ENCODE peak calls at places on chromosomes 1 and 21, in four cellular contexts. H is WTC11, A is HepG2, M is GM12878. Y is an unnamed sample.

GRCh38 chr1:191142748-191143147 is 665.1 kb upstream of the BRINP3 start:
- DNase-seq in M (no peak), H (no peak), A (no peak), Y (no peak)

GRCh38 chr1:223702735-223703667 is 9.3 kb upstream of the CAPN2 start:
- DNase-seq in M (no peak), H (no peak), A (no peak), Y (no peak)

GRCh38 chr1:162033445-162033844 is 9.8 kb upstream of the OLFML2B start:
- DNase-seq in H (no peak), A (no peak), M (no peak), Y (no peak)

GRCh38 chr1:227885135-227885647 is 62.5 kb downstream of the WNT9A start:
- DNase-seq in M (no peak), H (no peak), A (no peak), Y (no peak)

GRCh38 chr1:73811798-73812197 is 386.2 kb downstream of the LRRIQ3 start:
- DNase-seq in A (no peak), M (no peak), H (no peak), Y (no peak)

GRCh38 chr1:181482521-181483083 is 715 bp upstream of the CACNA1E start:
- DNase-seq in H (peak; percentile 76), A (no peak), M (no peak), Y (peak; percentile 39)

GRCh38 chr21:42797522-42797921 is 81.8 kb downstream of the WDR4 start:
- DNase-seq in M (no peak), H (no peak), A (no peak), Y (no peak)

GRCh38 chr1:165364432-165365133 is 8.1 kb upstream of the LMX1A start:
- DNase-seq in A (no peak), M (no peak), H (no peak), Y (no peak)

GRCh38 chr1:107135466-107135865 is 5.4 kb upstream of the NTNG1 start:
- DNase-seq in A (peak; percentile 3), H (peak; percentile 68), M (no peak), Y (no peak)

GRCh38 chr1:31243451-31244286 is 4.0 kb upstream of the NKAIN1 start:
- DNase-seq in A (no peak), H (no peak), M (no peak), Y (no peak)

GRCh38 chr1:243917177-243917862 is 67.3 kb upstream of the AKT3 start:
- DNase-seq in H (peak; percentile 50), M (no peak), A (no peak), Y (no peak)

GRCh38 chr1:212946872-212947271 is 3.5 kb upstream of the VASH2 start:
- DNase-seq in H (no peak), A (no peak), M (no peak), Y (no peak)

GRCh38 chr1:8024329-8024728 is 1.8 kb downstream of the ERRFI1 start:
- DNase-seq in A (no peak), M (no peak), H (no peak), Y (no peak)

GRCh38 chr21:46182548-46183336 is 1.5 kb downstream of the SPATC1L start:
- DNase-seq in H (no peak), M (no peak), A (no peak), Y (peak; percentile 85)

GRCh38 chr1:2950926-2951305 is 70.4 kb upstream of the ACTRT2 start:
- DNase-seq in H (no peak), A (no peak), M (no peak), Y (no peak)

GRCh38 chr1:147723691-147724323 is 36.6 kb downstream of the GJA5 start:
- DNase-seq in H (peak; percentile 71), M (no peak), A (peak; percentile 51), Y (peak; percentile 41)

GRCh38 chr1:200292699-200293098 is 117.1 kb downstream of the ZNF281 start:
- DNase-seq in A (no peak), M (no peak), H (no peak), Y (no peak)

GRCh38 chr1:19044975-19045831 is 88.7 kb upstream of the IFFO2 start:
- DNase-seq in H (no peak), A (no peak), M (no peak), Y (no peak)

GRCh38 chr1:23951646-23952095 is 8.0 kb upstream of the PNRC2 start:
- DNase-seq in A (peak; percentile 86), H (no peak), M (no peak), Y (no peak)

GRCh38 chr1:41380195-41380594 is 19.0 kb downstream of the FOXO6 start:
- DNase-seq in A (no peak), H (no peak), M (no peak), Y (no peak)

GRCh38 chr1:225873281-225873850 is 8.8 kb downstream of the TMEM63A start:
- DNase-seq in H (no peak), M (no peak), A (no peak), Y (no peak)

GRCh38 chr1:225748479-225748878 is 29.1 kb upstream of the SRP9 start:
- DNase-seq in H (no peak), A (no peak), M (no peak), Y (no peak)

DNA sequence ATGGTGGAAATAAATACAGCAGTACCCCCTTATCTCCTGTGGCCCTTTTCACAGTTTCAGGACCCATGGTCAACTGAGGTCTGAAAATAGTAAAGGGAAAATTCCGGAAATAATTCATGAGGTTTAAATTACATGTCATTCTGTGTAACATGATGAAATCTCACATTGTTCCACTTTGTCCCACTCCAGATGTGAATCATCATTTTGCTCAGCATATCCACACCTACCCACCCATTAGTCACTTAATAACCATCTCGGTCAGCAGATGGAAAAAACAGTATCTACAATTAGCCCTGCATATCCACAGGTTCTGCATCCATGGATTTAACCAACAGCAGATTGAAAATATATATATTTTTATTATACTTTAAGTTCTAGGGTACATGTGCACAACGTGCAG is 86.9 kb upstream of the GORAB start:
- DNase-seq in H (no peak), M (no peak), A (no peak), Y (no peak)
- TF ChIP-seq NR2C2 in H (no peak), M (no peak), A (no peak), Y (no peak)

GRCh38 chr1:51699376-51699775 is 82.5 kb downstream of the OSBPL9 start:
- DNase-seq in M (no peak), H (no peak), A (no peak), Y (no peak)
- TF ChIP-seq ATF2 in M (no peak), H (no peak), A (no peak), Y (no peak)

GRCh38 chr1:84621553-84621952 is 47.3 kb upstream of the CTBS start:
- DNase-seq in M (no peak), A (no peak), H (no peak), Y (no peak)

GRCh38 chr1:84615785-84616184 is 41.5 kb upstream of the CTBS start:
- DNase-seq in A (no peak), H (no peak), M (no peak), Y (no peak)

GRCh38 chr1:84620720-84621313 is 46.6 kb upstream of the CTBS start:
- DNase-seq in M (peak; percentile 38), H (peak; percentile 87), A (peak; percentile 41), Y (peak; percentile 88)

GRCh38 chr1:84617349-84617748 is 43.1 kb upstream of the CTBS start:
- DNase-seq in M (no peak), A (no peak), H (no peak), Y (no peak)

GRCh38 chr1:84619383-84620093 is 45.3 kb upstream of the CTBS start:
- DNase-seq in H (no peak), A (peak; percentile 9), M (no peak), Y (no peak)
- TF ChIP-seq NR2C2 in H (no peak), A (no peak), M (no peak), Y (no peak)

GRCh38 chr1:93814059-93814794 is 64.8 kb downstream of the DNTTIP2 start:
- DNase-seq in A (peak; percentile 79), M (peak; percentile 40), H (peak; percentile 65), Y (peak; percentile 75)
- TF ChIP-seq ATF2 in A (peak; percentile 67), M (no peak), H (no peak), Y (no peak)

GRCh38 chr1:232891656-232892317 is 58.6 kb upstream of the NTPCR start:
- DNase-seq in A (no peak), H (no peak), M (no peak), Y (no peak)
- TF ChIP-seq NR2C2 in A (no peak), H (no peak), M (no peak), Y (no peak)

DNA sequence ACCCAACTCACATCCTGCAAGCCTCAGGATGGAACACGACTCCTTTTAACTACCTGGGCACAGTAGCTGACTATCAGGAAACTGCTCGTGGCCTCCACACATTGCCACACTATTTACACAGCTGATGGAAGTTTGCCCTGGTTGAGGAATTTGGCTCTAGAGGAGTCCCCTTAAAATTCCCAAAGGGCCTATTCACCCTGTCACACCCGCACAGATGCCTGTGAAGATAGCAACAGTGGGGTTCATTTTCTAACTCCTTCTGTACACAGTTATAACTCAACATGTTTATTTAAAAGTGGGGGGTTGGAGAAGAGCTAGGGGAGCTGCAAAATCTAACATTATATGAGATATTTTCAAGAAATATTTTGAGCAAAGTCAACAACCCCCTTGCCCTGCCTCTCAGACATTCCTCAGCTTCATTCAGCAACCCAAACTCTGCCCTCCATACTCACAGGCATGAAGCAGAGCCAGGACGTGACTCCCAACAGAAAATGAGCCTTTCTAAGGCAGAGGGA is 35.8 kb upstream of the CCN1 start:
- DNase-seq in M (no peak), H (no peak), A (peak; percentile 46), Y (no peak)
- TF ChIP-seq ATF2 in M (no peak), H (no peak), A (no peak), Y (no peak)

GRCh38 chr1:44406761-44407429 is 1.8 kb downstream of the RNF220 start:
- DNase-seq in H (peak; percentile 31), M (no peak), A (no peak), Y (no peak)
- TF ChIP-seq NR2C2 in H (no peak), M (no peak), A (no peak), Y (no peak)

DNA sequence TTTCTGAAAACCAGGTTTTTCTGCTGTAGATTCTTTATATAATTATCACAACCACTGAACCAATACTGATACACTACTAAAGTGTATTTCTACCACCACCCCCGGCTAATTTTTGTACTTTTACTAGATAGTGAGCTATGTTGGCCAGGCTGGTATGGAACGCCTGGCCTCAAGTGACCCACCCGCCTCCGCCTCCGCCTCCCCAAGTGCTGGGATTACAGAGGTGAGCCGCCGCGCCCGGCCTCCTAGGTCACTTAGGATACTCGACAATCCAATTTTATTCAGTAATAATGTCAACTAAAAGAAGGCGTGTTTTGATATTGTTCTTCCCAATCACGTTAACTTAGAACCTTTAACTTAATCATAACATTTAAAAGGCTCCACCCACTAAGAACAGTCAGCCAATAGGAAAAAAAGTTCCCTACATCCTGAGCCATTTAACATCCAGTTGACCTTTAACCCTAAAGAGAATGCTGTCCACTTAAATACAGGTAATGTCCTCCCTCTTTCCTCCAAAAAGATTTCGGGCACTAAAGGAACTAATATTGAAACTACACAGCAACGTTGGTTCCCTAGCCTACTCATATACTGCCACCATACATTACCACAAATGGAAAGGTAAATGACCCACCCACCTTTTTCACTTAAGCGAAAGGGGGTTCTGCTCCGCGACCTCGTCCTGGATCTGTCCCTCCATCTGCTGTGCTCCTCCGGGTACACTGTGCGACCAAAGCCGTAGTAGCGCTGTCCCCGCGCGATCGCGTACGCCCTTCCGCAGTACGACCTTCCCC is 1.2 kb downstream of the RSRP1 start:
- DNase-seq in H (no peak), A (peak; percentile 41), M (no peak), Y (peak; percentile 45)
- TF ChIP-seq ATF2 in H (no peak), A (no peak), M (no peak), Y (no peak)

Y was measured in K562.